ENCODE peak calls at places on chromosomes 2 and 18, in eight cellular contexts. O is iPS DF 6.9; Z is K562; T is effector memory CD4-positive, alpha-beta T cell; K is left lung; H is heart left ventricle; M is mammary epithelial cell; A is sigmoid colon. E is an unnamed sample.

GRCh38 chr18:70373062-70373519 is 84.2 kb downstream of the SOCS6 start:
- DNase-seq in Z (no peak), K (no peak), H (no peak), M (peak; percentile 99), T (no peak), O (no peak), A (no peak), E (no peak)

GRCh38 chr2:174764281-174765063 is at the start of gene CHRNA1:
- DNase-seq in T (no peak), K (no peak), A (no peak), Z (no peak), M (no peak), O (no peak), H (no peak), E (no peak)

GRCh38 chr2:9944330-9944758 is 7.1 kb upstream of the GRHL1 start:
- DNase-seq in O (no peak), T (no peak), A (no peak), Z (peak; percentile 55), K (no peak), H (no peak), M (peak; percentile 17), E (no peak)

GRCh38 chr2:84674099-84674498 is 157.8 kb downstream of the DNAH6 start:
- DNase-seq in T (no peak), A (no peak), K (no peak), Z (no peak), M (no peak), H (no peak), O (no peak), E (no peak)

GRCh38 chr2:122856696-122857095 is 1101.2 kb downstream of the TSN start:
- DNase-seq in H (no peak), A (no peak), M (no peak), K (no peak), T (no peak), O (no peak), Z (no peak), E (no peak)

GRCh38 chr2:66574701-66575624 is 140.0 kb downstream of the MEIS1 start:
- DNase-seq in M (peak; percentile 66), H (peak; percentile 67), K (peak; percentile 64), O (no peak), Z (peak; percentile 84), T (no peak), A (peak; percentile 92), E (no peak)

GRCh38 chr2:143852748-143853147 is 667.2 kb downstream of the ZEB2 start:
- DNase-seq in O (peak; percentile 5), M (no peak), K (no peak), H (no peak), A (no peak), Z (no peak), T (no peak), E (no peak)

GRCh38 chr18:9787716-9788115 is 79.6 kb downstream of the RAB31 start:
- DNase-seq in O (no peak), K (no peak), H (no peak), T (no peak), Z (no peak), A (no peak), M (no peak), E (no peak)

GRCh38 chr2:202079289-202079688 is 6.2 kb downstream of the KIAA2012 start:
- DNase-seq in M (peak; percentile 15), T (no peak), H (no peak), A (no peak), O (no peak), Z (no peak), K (no peak), E (no peak)

GRCh38 chr2:86809481-86810121 is 18.9 kb upstream of the CD8A start:
- DNase-seq in Z (no peak), A (no peak), T (no peak), M (no peak), K (no peak), O (no peak), H (no peak), E (no peak)

GRCh38 chr18:27198036-27198435 is 12.9 kb upstream of the CHST9 start:
- DNase-seq in K (no peak), O (no peak), H (no peak), A (no peak), T (no peak), M (no peak), Z (no peak), E (no peak)

GRCh38 chr2:178865121-178865520 is 57.9 kb upstream of the TTN start:
- DNase-seq in A (no peak), H (peak; percentile 61), K (no peak), T (no peak), O (no peak), Z (no peak), M (peak; percentile 25), E (no peak)

GRCh38 chr18:8218263-8218662 is 391.0 kb upstream of the RAB12 start:
- DNase-seq in T (no peak), O (no peak), K (no peak), M (no peak), H (no peak), Z (no peak), A (no peak), E (no peak)

GRCh38 chr2:207357216-207357615 is 172.5 kb upstream of the CREB1 start:
- DNase-seq in Z (no peak), K (no peak), T (no peak), A (no peak), O (no peak), M (no peak), H (no peak), E (no peak)

GRCh38 chr2:176664478-176664877 is 395.2 kb downstream of the MTX2 start:
- DNase-seq in T (no peak), O (no peak), Z (no peak), M (peak; percentile 36), H (no peak), A (no peak), K (no peak), E (no peak)

GRCh38 chr18:3466872-3467271 is 16.9 kb downstream of the TGIF1 start:
- DNase-seq in M (no peak), O (no peak), K (no peak), H (no peak), Z (no peak), T (no peak), A (no peak), E (no peak)

GRCh38 chr2:37782721-37783438 is 111.4 kb upstream of the CDC42EP3 start:
- DNase-seq in K (no peak), Z (no peak), O (no peak), M (no peak), T (no peak), A (peak; percentile 85), H (no peak), E (no peak)
- H3K27ac ChIP-seq in K (no peak overlapping the region), Z (no peak overlapping the region), O (no peak overlapping the region), M (no peak overlapping the region), T (no peak overlapping the region), A (peak overlapping the region; percentile 76), H (no peak overlapping the region), E (no peak overlapping the region)

DNA sequence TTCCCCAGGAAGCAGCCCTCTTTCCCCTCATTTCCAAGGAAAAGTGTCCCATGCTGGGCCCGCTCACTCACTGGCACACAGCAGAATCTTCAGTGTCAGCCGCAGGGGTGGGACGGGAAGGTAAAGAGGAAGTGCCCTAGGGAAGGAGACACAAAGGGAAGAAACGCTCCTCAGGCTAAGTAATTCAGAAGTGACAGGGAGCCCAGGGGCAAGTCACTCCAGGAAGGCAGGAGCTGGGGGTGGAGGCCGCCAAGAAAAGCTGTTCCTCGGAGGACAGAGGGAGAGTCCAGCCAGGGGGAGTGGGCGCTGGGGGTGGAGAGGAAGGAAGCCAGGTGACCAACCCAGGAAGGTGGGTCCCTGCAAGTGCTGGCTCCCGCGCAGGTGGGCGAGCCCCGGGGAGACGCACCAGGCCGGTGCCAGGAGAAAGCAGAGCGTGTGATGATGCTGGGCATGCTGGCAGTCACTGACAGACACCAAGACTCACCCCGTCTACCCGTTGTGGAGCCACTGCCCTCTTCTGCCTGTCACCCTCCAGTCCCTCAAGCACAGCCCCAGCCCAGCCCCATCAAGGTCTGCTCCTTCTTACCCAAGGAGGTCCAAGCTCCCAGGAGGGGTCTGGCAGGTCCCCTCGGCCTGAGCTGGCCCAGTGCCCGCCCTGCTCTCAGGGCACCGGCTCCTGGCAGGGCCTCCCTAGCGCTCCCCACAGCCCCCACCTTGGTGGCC is 21.7 kb downstream of the HDAC4 start:
- DNase-seq in M (no peak), H (no peak), Z (no peak), O (no peak), A (peak; percentile 58), K (no peak), T (no peak), E (no peak)
- H3K4me3 ChIP-seq in M (no peak overlapping the region), H (no peak overlapping the region), Z (no peak overlapping the region), O (no peak overlapping the region), A (no peak overlapping the region), K (no peak overlapping the region), T (no peak overlapping the region), E (no peak overlapping the region)

GRCh38 chr2:233089851-233090250 is 29.7 kb downstream of the INPP5D start:
- DNase-seq in A (peak; percentile 55), K (no peak), O (no peak), M (no peak), Z (no peak), T (no peak), H (no peak), E (no peak)

GRCh38 chr2:233085037-233085838 is 25.1 kb downstream of the INPP5D start:
- DNase-seq in O (no peak), A (peak; percentile 24), H (no peak), M (no peak), Z (no peak), K (no peak), T (no peak), E (no peak)

GRCh38 chr2:233085839-233086150 is 25.7 kb downstream of the INPP5D start:
- DNase-seq in M (no peak), O (no peak), T (no peak), Z (no peak), H (no peak), K (no peak), A (no peak), E (no peak)

GRCh38 chr2:233088598-233089345 is 28.6 kb downstream of the INPP5D start:
- DNase-seq in T (no peak), H (no peak), M (no peak), O (no peak), A (peak; percentile 32), Z (no peak), K (no peak), E (no peak)

DNA sequence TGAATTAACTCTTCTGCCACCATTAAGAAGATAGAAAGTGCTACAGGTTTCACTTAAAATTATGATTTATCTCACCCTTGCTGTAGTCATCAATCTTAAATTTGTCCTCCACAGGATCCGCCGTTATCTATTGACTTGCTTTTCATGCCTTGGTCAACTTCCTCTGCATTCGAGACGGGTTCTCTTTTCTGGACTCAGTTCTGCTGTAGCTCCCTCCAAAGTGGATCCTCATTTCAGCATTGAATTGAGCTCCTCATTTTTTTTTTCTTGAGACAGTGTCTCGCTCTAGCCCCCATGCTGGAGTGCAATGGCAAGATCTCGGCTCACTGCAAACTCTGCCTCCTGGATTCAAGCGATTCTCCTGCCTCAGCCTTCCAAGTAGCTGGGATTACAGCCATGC is 27.6 kb downstream of the INPP5D start:
- DNase-seq in Z (no peak), O (no peak), T (no peak), H (no peak), M (no peak), K (no peak), A (no peak), E (no peak)
- H3K27ac ChIP-seq in Z (no peak overlapping the region), O (no peak overlapping the region), T (no peak overlapping the region), H (peak overlapping the region; percentile 96), M (no peak overlapping the region), K (peak overlapping the region; percentile 46), A (no peak overlapping the region), E (no peak overlapping the region)

DNA sequence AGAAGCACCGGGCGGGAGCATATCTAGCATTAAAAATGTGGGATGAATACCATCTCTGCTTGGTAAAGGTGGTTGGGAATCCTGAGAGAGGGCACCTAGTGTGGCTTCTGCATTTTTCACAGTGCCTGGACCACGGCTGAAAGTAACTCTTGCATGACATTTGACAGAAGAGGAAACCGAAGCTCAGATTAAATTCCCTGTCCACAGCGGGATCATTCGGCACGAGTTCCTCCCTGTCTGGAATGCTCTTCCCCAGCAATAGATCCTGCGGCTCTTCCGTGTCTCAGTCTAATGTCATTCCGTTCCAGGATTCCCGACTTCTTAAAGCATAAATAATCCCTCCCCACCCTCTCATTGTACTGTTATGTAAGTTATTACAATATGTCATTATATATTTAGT is 905 bp upstream of the RPS7 start:
- DNase-seq in A (no peak), M (no peak), Z (no peak), O (no peak), T (no peak), K (no peak), H (no peak), E (no peak)
- H3K4me3 ChIP-seq in A (no peak overlapping the region), M (no peak overlapping the region), Z (no peak overlapping the region), O (no peak overlapping the region), T (no peak overlapping the region), K (no peak overlapping the region), H (peak overlapping the region; percentile 85), E (no peak overlapping the region)